ENCODE peak calls at places on chromosomes 7 and 10, in four cellular contexts. One of them, this sample, is unnamed.

GRCh38 chr7:143250822-143251221 is 12.4 kb upstream of the GSTK1 start:
- DNase-seq in HCEC 1CT: no peak
- DNase-seq in heart right ventricle: no peak
- DNase-seq in fibroblast of lung: no peak
- DNase-seq in this sample: no peak

GRCh38 chr10:21758671-21759070 is 224.6 kb downstream of the MLLT10 start:
- DNase-seq in heart right ventricle: no peak
- DNase-seq in fibroblast of lung: no peak
- DNase-seq in HCEC 1CT: no peak
- DNase-seq in this sample: no peak

GRCh38 chr10:28305551-28305950 is 2.7 kb upstream of the MPP7 start:
- DNase-seq in HCEC 1CT: no peak
- DNase-seq in fibroblast of lung: no peak
- DNase-seq in heart right ventricle: no peak
- DNase-seq in this sample: no peak

GRCh38 chr7:16967174-16967868 is 85.5 kb upstream of the AGR3 start:
- DNase-seq in fibroblast of lung: peak; percentile 75
- DNase-seq in HCEC 1CT: peak; percentile 22
- DNase-seq in heart right ventricle: no peak
- DNase-seq in this sample: no peak

GRCh38 chr7:45625067-45625466 is 50.9 kb downstream of the ADCY1 start:
- DNase-seq in HCEC 1CT: no peak
- DNase-seq in heart right ventricle: no peak
- DNase-seq in fibroblast of lung: no peak
- DNase-seq in this sample: no peak

GRCh38 chr7:43834463-43835251 is 34.7 kb downstream of the MRPS24 start:
- DNase-seq in fibroblast of lung: peak; percentile 27
- DNase-seq in HCEC 1CT: no peak
- DNase-seq in heart right ventricle: no peak
- DNase-seq in this sample: peak; percentile 30

GRCh38 chr7:69095649-69096048 is 502.6 kb upstream of the AUTS2 start:
- DNase-seq in HCEC 1CT: no peak
- DNase-seq in heart right ventricle: no peak
- DNase-seq in fibroblast of lung: no peak
- DNase-seq in this sample: no peak

GRCh38 chr7:141785711-141786552 is 4.1 kb upstream of the TAS2R5 start:
- DNase-seq in HCEC 1CT: peak; percentile 43
- DNase-seq in fibroblast of lung: peak; percentile 63
- DNase-seq in heart right ventricle: no peak
- DNase-seq in this sample: no peak

GRCh38 chr7:117479480-117480224 is at the start of gene CFTR:
- DNase-seq in heart right ventricle: no peak
- DNase-seq in fibroblast of lung: no peak
- DNase-seq in HCEC 1CT: no peak
- DNase-seq in this sample: no peak

GRCh38 chr7:137343483-137343841 is at the start of gene PTN:
- DNase-seq in heart right ventricle: peak; percentile 27
- DNase-seq in fibroblast of lung: peak; percentile 65
- DNase-seq in HCEC 1CT: peak; percentile 63
- DNase-seq in this sample: no peak

GRCh38 chr10:73810358-73810734 is 1.1 kb downstream of the NDST2 start:
- DNase-seq in HCEC 1CT: no peak
- DNase-seq in fibroblast of lung: no peak
- DNase-seq in heart right ventricle: no peak
- DNase-seq in this sample: no peak

GRCh38 chr7:98216941-98217622 is 5.8 kb downstream of the BHLHA15 start:
- DNase-seq in fibroblast of lung: no peak
- DNase-seq in heart right ventricle: no peak
- DNase-seq in HCEC 1CT: no peak
- DNase-seq in this sample: no peak

GRCh38 chr10:11210211-11210922 is 192.7 kb downstream of the CELF2 start:
- DNase-seq in HCEC 1CT: no peak
- DNase-seq in fibroblast of lung: no peak
- DNase-seq in heart right ventricle: no peak
- DNase-seq in this sample: no peak

GRCh38 chr7:832292-832967 is at the start of gene SUN1:
- DNase-seq in HCEC 1CT: peak; percentile 59
- DNase-seq in fibroblast of lung: peak; percentile 63
- DNase-seq in heart right ventricle: no peak
- DNase-seq in this sample: peak; percentile 67

GRCh38 chr7:65938336-65938895 is 43.6 kb downstream of the GUSB start:
- DNase-seq in fibroblast of lung: peak; percentile 29
- DNase-seq in heart right ventricle: no peak
- DNase-seq in HCEC 1CT: peak; percentile 6
- DNase-seq in this sample: no peak

GRCh38 chr10:96317067-96317833 is 13.0 kb downstream of the DNTT start:
- DNase-seq in fibroblast of lung: no peak
- DNase-seq in HCEC 1CT: no peak
- DNase-seq in heart right ventricle: no peak
- DNase-seq in this sample: no peak

GRCh38 chr10:43176271-43176670 is 38.0 kb downstream of the CSGALNACT2 start:
- DNase-seq in HCEC 1CT: no peak
- DNase-seq in heart right ventricle: no peak
- DNase-seq in fibroblast of lung: no peak
- DNase-seq in this sample: no peak

GRCh38 chr7:151408839-151409554 is 841 bp downstream of the WDR86 start:
- DNase-seq in heart right ventricle: no peak
- DNase-seq in HCEC 1CT: no peak
- DNase-seq in fibroblast of lung: no peak
- DNase-seq in this sample: peak; percentile 69

GRCh38 chr7:128705891-128706333 is 33.2 kb upstream of the CALU start:
- DNase-seq in HCEC 1CT: peak; percentile 50
- DNase-seq in fibroblast of lung: no peak
- DNase-seq in heart right ventricle: no peak
- DNase-seq in this sample: no peak

GRCh38 chr7:139595806-139596205 is 72.3 kb downstream of the CLEC2L start:
- DNase-seq in HCEC 1CT: no peak
- DNase-seq in fibroblast of lung: no peak
- DNase-seq in heart right ventricle: no peak
- DNase-seq in this sample: no peak

GRCh38 chr10:129035052-129035805 is 431.8 kb upstream of the MGMT start:
- DNase-seq in HCEC 1CT: no peak
- DNase-seq in heart right ventricle: no peak
- DNase-seq in fibroblast of lung: peak; percentile 26
- DNase-seq in this sample: peak; percentile 50

GRCh38 chr10:8331387-8331786 is 276.9 kb downstream of the GATA3 start:
- DNase-seq in heart right ventricle: no peak
- DNase-seq in fibroblast of lung: no peak
- DNase-seq in HCEC 1CT: no peak
- DNase-seq in this sample: peak; percentile 41

GRCh38 chr10:130954326-130954905 is 357.1 kb downstream of the TCERG1L start:
- DNase-seq in fibroblast of lung: no peak
- DNase-seq in heart right ventricle: no peak
- DNase-seq in HCEC 1CT: no peak
- DNase-seq in this sample: no peak

GRCh38 chr7:94602181-94602580 is 53.8 kb downstream of the SGCE start:
- DNase-seq in heart right ventricle: no peak
- DNase-seq in fibroblast of lung: no peak
- DNase-seq in HCEC 1CT: peak; percentile 15
- DNase-seq in this sample: no peak

GRCh38 chr7:124191030-124191429 is 158.2 kb upstream of the TMEM229A start:
- DNase-seq in heart right ventricle: no peak
- DNase-seq in HCEC 1CT: no peak
- DNase-seq in fibroblast of lung: no peak
- DNase-seq in this sample: no peak

GRCh38 chr7:151687523-151688235 is 168.0 kb upstream of the RHEB start:
- DNase-seq in heart right ventricle: peak; percentile 43
- DNase-seq in HCEC 1CT: peak; percentile 96
- DNase-seq in fibroblast of lung: peak; percentile 92
- DNase-seq in this sample: no peak